ENCODE peak calls at places on chromosomes 4 and X, in five cellular contexts. A is coronary artery, C is esophagus squamous epithelium, D is heart right ventricle, P is pancreas. J is an unnamed sample.

GRCh38 chr4:113080050-113080449 is 30.6 kb downstream of the ANK2 start:
- DNase-seq in A (no peak), C (no peak), D (no peak), P (no peak), J (no peak)

GRCh38 chr4:184475096-184475461 is 729 bp upstream of the IRF2 start:
- DNase-seq in A (peak), C (peak), D (peak), P (peak), J (no peak)

GRCh38 chr4:169649545-169650226 is 29.3 kb downstream of the CLCN3 start:
- DNase-seq in A (no peak), C (no peak), D (peak), P (no peak), J (no peak)

GRCh38 chr4:111761531-111761930 is 383.7 kb upstream of the FAM241A start:
- DNase-seq in A (no peak), C (no peak), D (no peak), P (no peak), J (no peak)

GRCh38 chr4:99090511-99090910 is 1.9 kb upstream of the ADH5 start:
- DNase-seq in A (no peak), C (no peak), D (no peak), P (no peak), J (no peak)

GRCh38 chrX:31279359-31279758 is 207.5 kb upstream of the FTHL17 start:
- DNase-seq in A (no peak), C (no peak), D (no peak), P (no peak), J (no peak)

GRCh38 chr4:176266026-176266425 is 3.0 kb downstream of the ASB5 start:
- DNase-seq in A (no peak), C (no peak), D (no peak), P (no peak), J (no peak)

GRCh38 chrX:72258174-72258573 is 18.9 kb downstream of the RPS4X start:
- DNase-seq in A (no peak), C (no peak), D (no peak), P (no peak), J (peak)

GRCh38 chr4:122227202-122227601 is 75.1 kb downstream of the BLTP1 start:
- DNase-seq in A (no peak), C (no peak), D (no peak), P (no peak), J (no peak)

GRCh38 chr4:4270529-4270928 is 19.4 kb downstream of the LYAR start:
- DNase-seq in A (no peak), C (no peak), D (no peak), P (no peak), J (no peak)

GRCh38 chrX:6968231-6968630 is 179.3 kb upstream of the STS start:
- DNase-seq in A (no peak), C (no peak), D (no peak), P (no peak), J (no peak)

GRCh38 chr4:176833416-176833815 is 40.7 kb upstream of the VEGFC start:
- DNase-seq in A (no peak), C (no peak), D (no peak), P (no peak), J (no peak)

GRCh38 chr4:31379364-31379763 is 659.2 kb downstream of the PCDH7 start:
- DNase-seq in A (no peak), C (no peak), D (no peak), P (no peak), J (no peak)

GRCh38 chr4:53962516-53963225 is 101.7 kb downstream of the CHIC2 start:
- DNase-seq in A (no peak), C (no peak), D (no peak), P (no peak), J (peak)

GRCh38 chr4:184345573-184345922 is 127.9 kb upstream of the ENPP6 start:
- DNase-seq in A (no peak), C (no peak), D (peak), P (no peak), J (no peak)

GRCh38 chr4:185567828-185568442 is 32.6 kb upstream of the PDLIM3 start:
- DNase-seq in A (no peak), C (no peak), D (peak), P (no peak), J (peak)

GRCh38 chrX:19630776-19631707 is 115.7 kb upstream of the MAP3K15 start:
- DNase-seq in A (no peak), C (no peak), D (no peak), P (no peak), J (no peak)

GRCh38 chr4:113042502-113042901 is 7.0 kb upstream of the ANK2 start:
- DNase-seq in A (no peak), C (no peak), D (no peak), P (no peak), J (no peak)

GRCh38 chrX:44003975-44004374 is 30.8 kb upstream of the NDP start:
- DNase-seq in A (no peak), C (no peak), D (no peak), P (no peak), J (no peak)

GRCh38 chr4:7144374-7145290 is 47.7 kb upstream of the SORCS2 start:
- DNase-seq in A (no peak), C (no peak), D (no peak), P (no peak), J (no peak)

GRCh38 chr4:1180663-1181062 is 8.3 kb upstream of the SPON2 start:
- DNase-seq in A (no peak), C (no peak), D (no peak), P (no peak), J (no peak)

GRCh38 chr4:1182313-1182712 is 9.9 kb upstream of the SPON2 start:
- DNase-seq in A (no peak), C (no peak), D (no peak), P (no peak), J (no peak)

GRCh38 chr4:1187182-1187581 is 14.8 kb upstream of the SPON2 start:
- DNase-seq in A (no peak), C (no peak), D (peak), P (no peak), J (no peak)

GRCh38 chr4:1179976-1180375 is 7.6 kb upstream of the SPON2 start:
- DNase-seq in A (no peak), C (no peak), D (no peak), P (no peak), J (no peak)

DNA sequence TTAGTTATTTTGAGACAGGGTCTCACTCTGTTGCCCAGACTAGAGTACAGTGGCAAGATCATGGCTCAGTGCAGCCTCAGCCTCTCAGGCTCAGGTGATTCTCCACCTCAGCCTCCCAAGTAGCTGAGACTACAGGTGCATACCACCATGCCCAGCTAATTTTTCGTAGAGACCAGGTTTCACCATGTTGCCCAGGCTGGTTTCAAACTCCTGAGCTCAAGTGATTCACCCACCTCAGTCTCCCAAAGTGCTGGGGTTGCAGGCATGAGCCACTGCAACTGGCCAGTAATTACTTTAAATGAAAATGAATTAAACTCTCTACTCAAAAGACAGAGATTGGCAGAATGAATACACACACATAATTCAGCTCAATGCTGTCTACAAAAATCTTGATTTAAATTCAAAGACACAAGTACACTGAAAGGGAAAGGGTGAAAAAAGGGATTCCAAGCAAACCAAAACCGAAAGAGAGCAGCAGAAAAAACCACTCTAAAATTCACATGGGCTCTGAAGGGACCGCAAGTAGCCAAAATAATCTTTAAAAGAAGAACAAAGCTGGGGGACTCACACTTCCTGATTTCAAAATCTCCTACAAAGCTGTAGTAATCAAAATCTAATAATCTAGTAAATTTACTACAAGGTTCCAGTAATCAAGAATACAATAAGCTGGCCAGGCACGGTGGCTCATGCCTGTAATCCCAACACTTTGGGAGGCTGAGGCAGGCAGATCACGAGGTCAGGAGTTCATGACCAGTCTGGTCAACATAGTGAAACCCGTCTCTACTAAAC is 11.8 kb upstream of the SPON2 start:
- DNase-seq in A (no peak), C (no peak), D (peak), P (no peak), J (no peak)
- H3K27ac ChIP-seq in A (no peak), C (no peak), D (peak), P (no peak), J (no peak)

DNA sequence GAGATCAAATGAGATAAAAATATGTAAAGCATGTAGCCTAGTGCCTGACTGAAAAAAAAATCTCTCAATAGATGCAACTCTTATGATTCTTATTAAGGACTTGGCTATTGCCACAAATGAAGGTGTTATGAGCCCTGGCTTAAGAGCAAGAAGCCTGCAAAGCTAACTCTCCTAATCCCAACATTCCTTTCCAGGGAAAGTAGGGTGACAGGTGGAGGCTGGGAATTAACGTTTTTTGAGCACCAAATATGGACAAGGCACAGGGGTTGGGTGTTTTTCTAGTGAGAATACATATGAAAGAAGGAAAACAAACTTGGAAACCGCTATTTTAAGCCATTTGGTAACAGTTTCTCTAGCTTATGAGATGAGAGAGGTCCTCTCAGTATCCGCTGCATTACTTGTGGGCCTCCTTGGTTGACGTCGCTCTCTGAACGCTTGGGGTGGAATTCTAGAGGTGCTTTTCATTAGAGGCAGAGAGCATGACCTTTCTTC is 2.4 kb downstream of the RHOH start:
- DNase-seq in A (no peak), C (no peak), D (no peak), P (no peak), J (no peak)
- H3K4me3 ChIP-seq in A (no peak), C (peak), D (no peak), P (no peak), J (no peak)

GRCh38 chrX:107716045-107716684 is 59.4 kb downstream of the TSC22D3 start:
- DNase-seq in A (no peak), C (no peak), D (no peak), P (no peak), J (no peak)
- TF ChIP-seq CTCF in A (no peak), C (no peak), D (no peak), P (no peak), J (no peak)

GRCh38 chrX:23662187-23662586 is 5.1 kb upstream of the PRDX4 start:
- DNase-seq in A (no peak), C (no peak), D (no peak), P (no peak), J (no peak)
- H3K27ac ChIP-seq in A (no peak), C (no peak), D (no peak), P (no peak), J (no peak)